ENCODE peak calls at places on chromosomes 12 and 14, in nine cellular contexts. F is heart right ventricle, S is coronary artery, C is thoracic aorta, M is stomach, P is A549, O is uterus, W is right atrium auricular region, U is bronchial epithelial cell. T is an unnamed sample.
A peak's percentile ranks its signal among the peaks of the same experiment; 100 is the strongest.

GRCh38 chr14:92122351-92122677 is 545 bp downstream of the CPSF2 start:
- DNase-seq in M (no peak), S (no peak), C (no peak), F (no peak), P (peak; percentile 10), U (peak; percentile 25), W (no peak), O (peak; percentile 20), T (no peak)

GRCh38 chr12:4272014-4272975 is 1.3 kb upstream of the CCND2 start:
- DNase-seq in S (peak; percentile 73), U (peak; percentile 80), O (peak; percentile 86), M (peak; percentile 63), P (no peak), C (no peak), W (peak; percentile 73), F (peak; percentile 89), T (no peak)

GRCh38 chr14:30445394-30445793 is 113.6 kb upstream of the G2E3 start:
- DNase-seq in W (no peak), U (no peak), F (no peak), O (no peak), P (no peak), C (no peak), S (no peak), M (no peak), T (no peak)

GRCh38 chr12:64004639-64005038 is 160.1 kb downstream of the SRGAP1 start:
- DNase-seq in S (no peak), F (no peak), O (no peak), U (no peak), W (no peak), C (no peak), P (no peak), M (no peak), T (no peak)

GRCh38 chr12:43347026-43347425 is 205.0 kb downstream of the ADAMTS20 start:
- DNase-seq in O (no peak), W (no peak), C (no peak), S (no peak), M (no peak), F (no peak), P (no peak), U (no peak), T (no peak)

GRCh38 chr14:39025250-39025809 is 77.7 kb downstream of the SEC23A start:
- DNase-seq in P (no peak), F (no peak), U (no peak), C (no peak), M (no peak), W (no peak), S (no peak), O (no peak), T (no peak)

GRCh38 chr12:3333991-3334391 is 157.0 kb upstream of the PRMT8 start:
- DNase-seq in C (no peak), M (no peak), P (no peak), U (no peak), W (no peak), O (no peak), F (peak; percentile 43), S (no peak), T (no peak)

GRCh38 chr12:13377698-13378097 is 181.2 kb downstream of the EMP1 start:
- DNase-seq in S (no peak), O (no peak), M (no peak), P (no peak), F (no peak), W (no peak), U (no peak), C (no peak), T (no peak)

GRCh38 chr14:51472881-51473280 is 178.8 kb upstream of the FRMD6 start:
- DNase-seq in S (no peak), F (no peak), W (no peak), M (no peak), U (peak; percentile 52), P (no peak), C (no peak), O (no peak), T (no peak)

GRCh38 chr12:49084438-49084837 is 10.2 kb downstream of the DHH start:
- DNase-seq in W (no peak), P (no peak), U (no peak), F (no peak), S (no peak), C (no peak), M (no peak), O (no peak), T (no peak)

GRCh38 chr14:68911594-68912227 is 67.4 kb downstream of the ACTN1 start:
- DNase-seq in C (no peak), S (no peak), U (peak; percentile 62), O (peak; percentile 83), F (peak; percentile 84), W (peak; percentile 74), P (peak; percentile 92), M (peak; percentile 78), T (peak; percentile 50)

GRCh38 chr12:67161322-67161918 is 107.7 kb upstream of the CAND1 start:
- DNase-seq in M (peak; percentile 33), U (peak; percentile 48), S (no peak), F (peak; percentile 5), O (no peak), W (no peak), C (no peak), P (peak; percentile 31), T (no peak)

GRCh38 chr12:104215638-104216297 is at the start of gene TXNRD1:
- DNase-seq in W (peak; percentile 89), U (peak; percentile 55), F (peak; percentile 82), C (peak; percentile 44), S (peak; percentile 87), O (peak; percentile 82), M (peak; percentile 87), P (peak; percentile 93), T (peak; percentile 44)

GRCh38 chr12:92403210-92404175 is 257.8 kb upstream of the BTG1 start:
- DNase-seq in C (no peak), U (no peak), W (no peak), P (no peak), M (no peak), F (no peak), S (no peak), O (no peak), T (no peak)

GRCh38 chr14:51298895-51299294 is 58.8 kb downstream of the TMX1 start:
- DNase-seq in S (no peak), W (no peak), O (no peak), U (peak; percentile 59), C (no peak), M (no peak), F (no peak), P (no peak), T (no peak)

GRCh38 chr12:4444031-4444430 is 1.6 kb downstream of the FGF6 start:
- DNase-seq in S (no peak), M (no peak), C (no peak), P (no peak), O (no peak), W (no peak), F (no peak), U (no peak), T (no peak)

GRCh38 chr12:94265521-94265920 is 117.1 kb downstream of the PLXNC1 start:
- DNase-seq in W (no peak), F (no peak), U (no peak), O (no peak), S (peak; percentile 11), P (no peak), M (no peak), C (no peak), T (no peak)

GRCh38 chr12:46942579-46942978 is 116.8 kb upstream of the SLC38A4 start:
- DNase-seq in P (no peak), S (no peak), M (no peak), W (no peak), O (no peak), U (peak; percentile 89), F (no peak), C (no peak), T (no peak)

GRCh38 chr14:37172024-37172869 is at the start of gene SLC25A21:
- DNase-seq in C (no peak), O (peak; percentile 69), S (peak; percentile 79), M (peak; percentile 77), P (peak; percentile 90), F (peak; percentile 69), W (peak; percentile 85), U (peak; percentile 76), T (no peak)

GRCh38 chr12:113613414-113613813 is 141.7 kb upstream of the LHX5 start:
- DNase-seq in U (no peak), C (no peak), S (no peak), M (no peak), W (no peak), P (no peak), F (no peak), O (no peak), T (no peak)

GRCh38 chr12:56257491-56258067 is 605 bp downstream of the ANKRD52 start:
- DNase-seq in C (no peak), S (no peak), F (no peak), U (peak; percentile 44), P (peak; percentile 63), W (no peak), M (no peak), O (no peak), T (no peak)

GRCh38 chr12:1933342-1933992 is 15.0 kb upstream of the CACNA2D4 start:
- DNase-seq in W (peak; percentile 44), P (no peak), U (no peak), F (no peak), O (peak; percentile 18), C (no peak), M (peak; percentile 8), S (no peak), T (no peak)
- TF ChIP-seq CTCF in W (no peak), P (no peak), U (no peak), F (no peak), O (no peak), C (no peak), M (no peak), S (no peak), T (no peak)

GRCh38 chr12:124939428-124940142 is 25.1 kb upstream of the UBC start:
- DNase-seq in C (peak; percentile 60), U (peak; percentile 85), P (peak; percentile 72), O (peak; percentile 91), F (peak; percentile 89), M (peak; percentile 86), S (peak; percentile 93), W (peak; percentile 91), T (peak; percentile 85)
- TF ChIP-seq CTCF in C (peak; percentile 7), U (no peak), P (no peak), O (no peak), F (no peak), M (no peak), S (no peak), W (no peak), T (no peak)

DNA sequence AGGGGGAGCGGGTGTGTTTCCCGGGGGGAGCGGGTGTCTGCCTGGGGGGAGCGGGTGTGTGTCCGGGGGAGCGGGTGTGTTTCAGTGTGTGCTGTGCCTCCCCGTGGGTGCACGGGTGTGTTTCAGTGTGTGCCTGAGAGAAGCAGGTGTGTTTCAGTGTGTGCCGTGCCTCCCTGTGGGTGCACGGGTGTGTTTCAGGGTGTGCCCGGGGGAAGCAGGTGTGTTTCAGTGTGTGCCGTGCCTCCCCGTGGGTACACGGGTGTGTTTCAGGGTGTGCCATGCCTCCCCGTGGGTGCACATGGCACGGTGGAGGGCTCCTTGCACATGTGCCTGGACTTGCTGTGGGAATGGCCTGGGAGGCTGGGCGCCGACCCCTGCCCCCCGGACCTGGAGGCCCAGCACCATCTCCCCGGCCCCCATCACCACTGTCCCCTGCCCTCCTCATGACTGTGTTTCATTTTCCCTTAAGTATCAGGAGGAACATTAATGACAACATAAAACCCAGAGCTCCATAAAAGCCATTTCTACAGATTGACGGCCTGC is 38.7 kb downstream of the FBRSL1 start:
- DNase-seq in O (no peak), W (no peak), M (no peak), C (no peak), F (no peak), S (no peak), U (no peak), P (no peak), T (no peak)
- TF ChIP-seq CTCF in O (no peak), W (no peak), M (no peak), C (no peak), F (no peak), S (no peak), U (no peak), P (no peak), T (no peak)

GRCh38 chr14:42110167-42110566 is 503.5 kb downstream of the LRFN5 start:
- DNase-seq in S (no peak), F (no peak), M (no peak), O (no peak), C (no peak), U (peak; percentile 43), P (peak; percentile 5), W (no peak), T (no peak)
- TF ChIP-seq CTCF in S (no peak), F (no peak), M (no peak), O (no peak), C (no peak), U (peak; percentile 66), P (peak; percentile 39), W (no peak), T (no peak)

T was measured in omental fat pad.